ENCODE peak calls at places on chromosomes 16 and 17, in six cellular contexts. One of them, this sample, is unnamed.

GRCh38 chr17:79464310-79465010 is 146.4 kb downstream of the RBFOX3 start:
- DNase-seq in K562: no peak
- DNase-seq in A549: no peak
- DNase-seq in HepG2: no peak
- DNase-seq in NB4: no peak
- DNase-seq in endothelial cell of umbilical vein: no peak
- DNase-seq in this sample: no peak

GRCh38 chr16:275041-275621 is 613 bp downstream of the RGS11 start:
- DNase-seq in K562: no peak
- DNase-seq in HepG2: no peak
- DNase-seq in endothelial cell of umbilical vein: no peak
- DNase-seq in NB4: no peak
- DNase-seq in A549: no peak
- DNase-seq in this sample: no peak

GRCh38 chr16:23423496-23424049 is 29.4 kb downstream of the COG7 start:
- DNase-seq in K562: no peak
- DNase-seq in endothelial cell of umbilical vein: peak
- DNase-seq in HepG2: peak
- DNase-seq in NB4: no peak
- DNase-seq in A549: peak
- DNase-seq in this sample: no peak

GRCh38 chr17:63675607-63676539 is 24.1 kb downstream of the LIMD2 start:
- DNase-seq in HepG2: peak
- DNase-seq in A549: no peak
- DNase-seq in endothelial cell of umbilical vein: peak
- DNase-seq in K562: peak
- DNase-seq in NB4: no peak
- DNase-seq in this sample: no peak

GRCh38 chr16:88957887-88958577 is 19.0 kb downstream of the CBFA2T3 start:
- DNase-seq in HepG2: no peak
- DNase-seq in K562: no peak
- DNase-seq in A549: no peak
- DNase-seq in NB4: peak
- DNase-seq in endothelial cell of umbilical vein: no peak
- DNase-seq in this sample: no peak

GRCh38 chr17:28974451-28974850 is 23.1 kb upstream of the PHF12 start:
- DNase-seq in A549: no peak
- DNase-seq in K562: no peak
- DNase-seq in endothelial cell of umbilical vein: no peak
- DNase-seq in HepG2: no peak
- DNase-seq in NB4: no peak
- DNase-seq in this sample: no peak

GRCh38 chr16:29009050-29009837 is 24.4 kb downstream of the LAT start:
- DNase-seq in NB4: peak
- DNase-seq in K562: peak
- DNase-seq in HepG2: no peak
- DNase-seq in A549: no peak
- DNase-seq in endothelial cell of umbilical vein: no peak
- DNase-seq in this sample: no peak

GRCh38 chr16:88759245-88759975 is 25.6 kb downstream of the PIEZO1 start:
- DNase-seq in HepG2: peak
- DNase-seq in endothelial cell of umbilical vein: peak
- DNase-seq in A549: no peak
- DNase-seq in NB4: no peak
- DNase-seq in K562: peak
- DNase-seq in this sample: no peak

GRCh38 chr16:30456302-30456701 is 10.6 kb upstream of the SEPHS2 start:
- DNase-seq in HepG2: no peak
- DNase-seq in A549: no peak
- DNase-seq in K562: no peak
- DNase-seq in NB4: no peak
- DNase-seq in endothelial cell of umbilical vein: no peak
- DNase-seq in this sample: no peak

GRCh38 chr17:63405741-63406261 is 40.3 kb downstream of the CYB561 start:
- DNase-seq in K562: peak
- DNase-seq in A549: peak
- DNase-seq in endothelial cell of umbilical vein: peak
- DNase-seq in HepG2: peak
- DNase-seq in NB4: peak
- DNase-seq in this sample: no peak

GRCh38 chr16:66979011-66979717 is 9.2 kb upstream of the CES4A start:
- DNase-seq in K562: peak
- DNase-seq in endothelial cell of umbilical vein: no peak
- DNase-seq in A549: no peak
- DNase-seq in HepG2: no peak
- DNase-seq in NB4: peak
- DNase-seq in this sample: no peak

GRCh38 chr17:17403899-17404576 is 72.8 kb upstream of the MED9 start:
- DNase-seq in endothelial cell of umbilical vein: peak
- DNase-seq in HepG2: no peak
- DNase-seq in K562: no peak
- DNase-seq in A549: no peak
- DNase-seq in NB4: peak
- DNase-seq in this sample: no peak
- TF ChIP-seq MYC in endothelial cell of umbilical vein: no peak
- TF ChIP-seq MYC in HepG2: no peak
- TF ChIP-seq MYC in K562: no peak
- TF ChIP-seq MYC in A549: no peak
- TF ChIP-seq MYC in NB4: peak
- TF ChIP-seq MYC in this sample: no peak

GRCh38 chr17:7889166-7889584 is 586 bp downstream of the CHD3 start:
- DNase-seq in HepG2: peak
- DNase-seq in A549: peak
- DNase-seq in endothelial cell of umbilical vein: peak
- DNase-seq in NB4: no peak
- DNase-seq in K562: peak
- DNase-seq in this sample: no peak
- TF ChIP-seq MYC in HepG2: no peak
- TF ChIP-seq MYC in A549: peak
- TF ChIP-seq MYC in endothelial cell of umbilical vein: no peak
- TF ChIP-seq MYC in NB4: no peak
- TF ChIP-seq MYC in K562: no peak
- TF ChIP-seq MYC in this sample: no peak

GRCh38 chr16:35480988-35481387 is 2021.6 kb downstream of the TP53TG3F start:
- DNase-seq in K562: no peak
- DNase-seq in endothelial cell of umbilical vein: no peak
- DNase-seq in NB4: no peak
- DNase-seq in HepG2: no peak
- DNase-seq in A549: no peak
- DNase-seq in this sample: no peak

GRCh38 chr16:35480361-35480760 is 2020.9 kb downstream of the TP53TG3F start:
- DNase-seq in NB4: no peak
- DNase-seq in A549: no peak
- DNase-seq in endothelial cell of umbilical vein: no peak
- DNase-seq in K562: no peak
- DNase-seq in HepG2: no peak
- DNase-seq in this sample: no peak

DNA sequence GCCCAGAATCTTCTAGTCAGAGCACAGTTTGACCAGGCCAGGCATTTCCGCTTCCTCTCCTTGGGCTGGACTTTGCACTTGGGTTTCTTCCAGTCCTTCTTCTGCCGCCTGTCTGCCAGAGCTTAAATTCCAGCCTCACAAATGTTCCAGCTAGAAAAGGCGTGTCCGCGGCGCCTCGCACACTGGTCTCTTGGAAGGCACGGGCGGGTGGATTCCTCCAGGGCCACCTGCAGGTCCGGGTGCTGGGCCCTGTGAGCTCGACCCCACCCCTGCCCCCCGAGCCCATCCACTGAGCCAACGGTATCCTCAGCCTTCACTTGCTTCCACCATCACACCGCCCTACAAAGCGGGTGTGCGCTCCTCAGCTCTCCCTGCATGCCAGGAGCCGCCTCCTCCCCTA is 2026.5 kb downstream of the TP53TG3F start:
- DNase-seq in HepG2: no peak
- DNase-seq in K562: no peak
- DNase-seq in A549: no peak
- DNase-seq in NB4: no peak
- DNase-seq in endothelial cell of umbilical vein: no peak
- DNase-seq in this sample: no peak
- TF ChIP-seq MYC in HepG2: no peak
- TF ChIP-seq MYC in K562: no peak
- TF ChIP-seq MYC in A549: no peak
- TF ChIP-seq MYC in NB4: no peak
- TF ChIP-seq MYC in endothelial cell of umbilical vein: no peak
- TF ChIP-seq MYC in this sample: no peak

GRCh38 chr16:74296120-74296464 is 522 bp upstream of the PSMD7 start:
- DNase-seq in HepG2: no peak
- DNase-seq in A549: no peak
- DNase-seq in endothelial cell of umbilical vein: no peak
- DNase-seq in NB4: peak
- DNase-seq in K562: no peak
- DNase-seq in this sample: no peak
- TF ChIP-seq MYC in HepG2: no peak
- TF ChIP-seq MYC in A549: no peak
- TF ChIP-seq MYC in endothelial cell of umbilical vein: no peak
- TF ChIP-seq MYC in NB4: no peak
- TF ChIP-seq MYC in K562: no peak
- TF ChIP-seq MYC in this sample: no peak

GRCh38 chr17:31722251-31723056 is 136.6 kb downstream of the COPRS start:
- DNase-seq in endothelial cell of umbilical vein: peak
- DNase-seq in HepG2: no peak
- DNase-seq in A549: no peak
- DNase-seq in NB4: peak
- DNase-seq in K562: no peak
- DNase-seq in this sample: no peak
- TF ChIP-seq MYC in endothelial cell of umbilical vein: no peak
- TF ChIP-seq MYC in HepG2: no peak
- TF ChIP-seq MYC in A549: no peak
- TF ChIP-seq MYC in NB4: peak
- TF ChIP-seq MYC in K562: no peak
- TF ChIP-seq MYC in this sample: no peak

GRCh38 chr16:4862639-4863038 is 15.4 kb downstream of the UBN1 start:
- DNase-seq in NB4: peak
- DNase-seq in K562: no peak
- DNase-seq in endothelial cell of umbilical vein: no peak
- DNase-seq in A549: no peak
- DNase-seq in HepG2: no peak
- DNase-seq in this sample: no peak

GRCh38 chr16:4865231-4865860 is 18.1 kb downstream of the UBN1 start:
- DNase-seq in A549: no peak
- DNase-seq in K562: no peak
- DNase-seq in HepG2: no peak
- DNase-seq in endothelial cell of umbilical vein: no peak
- DNase-seq in NB4: no peak
- DNase-seq in this sample: no peak

GRCh38 chr16:4868046-4868445 is 20.8 kb downstream of the UBN1 start:
- DNase-seq in K562: no peak
- DNase-seq in endothelial cell of umbilical vein: no peak
- DNase-seq in NB4: no peak
- DNase-seq in A549: no peak
- DNase-seq in HepG2: no peak
- DNase-seq in this sample: no peak

GRCh38 chr16:4866586-4866985 is 19.3 kb downstream of the UBN1 start:
- DNase-seq in endothelial cell of umbilical vein: no peak
- DNase-seq in HepG2: no peak
- DNase-seq in A549: no peak
- DNase-seq in K562: no peak
- DNase-seq in NB4: no peak
- DNase-seq in this sample: no peak

DNA sequence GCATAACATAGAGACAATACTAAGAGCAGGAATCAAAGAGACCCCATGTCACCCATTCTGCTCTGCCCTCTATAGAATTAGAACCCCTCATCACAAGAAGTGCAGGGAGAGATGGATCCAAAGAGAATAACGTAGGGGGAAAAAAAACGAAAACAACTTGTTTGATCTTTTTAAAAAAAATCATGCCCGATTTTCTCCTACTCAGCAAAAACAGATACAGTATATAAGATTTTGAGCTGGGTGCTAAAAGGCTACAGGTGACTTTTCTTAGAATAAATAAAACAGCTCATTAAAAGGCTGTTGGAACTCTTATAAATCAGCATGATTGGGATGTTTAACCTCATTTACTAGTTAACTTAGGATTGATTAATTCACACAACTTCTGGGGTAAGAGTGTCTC is 17.4 kb downstream of the UBN1 start:
- DNase-seq in NB4: no peak
- DNase-seq in HepG2: no peak
- DNase-seq in endothelial cell of umbilical vein: no peak
- DNase-seq in K562: no peak
- DNase-seq in A549: no peak
- DNase-seq in this sample: no peak
- TF ChIP-seq MYC in NB4: no peak
- TF ChIP-seq MYC in HepG2: no peak
- TF ChIP-seq MYC in endothelial cell of umbilical vein: no peak
- TF ChIP-seq MYC in K562: no peak
- TF ChIP-seq MYC in A549: no peak
- TF ChIP-seq MYC in this sample: no peak

GRCh38 chr17:66405836-66406679 is 103.6 kb downstream of the PRKCA start:
- DNase-seq in K562: no peak
- DNase-seq in HepG2: no peak
- DNase-seq in NB4: no peak
- DNase-seq in endothelial cell of umbilical vein: peak
- DNase-seq in A549: no peak
- DNase-seq in this sample: no peak
- TF ChIP-seq MYC in K562: no peak
- TF ChIP-seq MYC in HepG2: no peak
- TF ChIP-seq MYC in NB4: no peak
- TF ChIP-seq MYC in endothelial cell of umbilical vein: no peak
- TF ChIP-seq MYC in A549: no peak
- TF ChIP-seq MYC in this sample: no peak